ENCODE peak calls at places on chromosome X, in seven cellular contexts. K is right atrium auricular region, I is cardiac fibroblast, B is GM23338, P is RWPE2, J is aorta, H is ascending aorta. O is an unnamed sample.

GRCh38 chrX:150037041-150037440 is 98.8 kb upstream of the EOLA2 start:
- DNase-seq in H (no peak), P (no peak), J (no peak), B (no peak), K (no peak), I (peak), O (no peak)

GRCh38 chrX:154411981-154412340 is 622 bp downstream of the TAFAZZIN start:
- DNase-seq in K (no peak), B (peak), J (peak), I (peak), H (peak), P (no peak), O (peak)

GRCh38 chrX:47321978-47322377 is 48.4 kb upstream of the ZNF157 start:
- DNase-seq in B (peak), H (no peak), K (no peak), J (peak), I (no peak), P (no peak), O (no peak)

GRCh38 chrX:134737721-134738369 is 79.6 kb upstream of the PLAC1 start:
- DNase-seq in J (no peak), H (no peak), K (no peak), P (no peak), B (no peak), I (no peak), O (no peak)

GRCh38 chrX:116378961-116379360 is 57.4 kb upstream of the SLC6A14 start:
- DNase-seq in J (no peak), P (no peak), K (no peak), H (no peak), B (no peak), I (no peak), O (no peak)

GRCh38 chrX:97389761-97390192 is 506.1 kb downstream of the RPA4 start:
- DNase-seq in P (no peak), B (no peak), H (no peak), J (no peak), K (no peak), I (peak), O (peak)

GRCh38 chrX:155216940-155217450 is 735 bp downstream of the VBP1 start:
- DNase-seq in J (no peak), P (no peak), I (no peak), H (no peak), K (no peak), B (peak), O (no peak)

GRCh38 chrX:114344756-114345155 is 239.1 kb upstream of the HTR2C start:
- DNase-seq in I (peak), K (no peak), P (no peak), H (no peak), J (no peak), B (peak), O (no peak)

GRCh38 chrX:56232221-56233082 is at the start of gene KLF8:
- DNase-seq in I (peak), B (peak), P (no peak), H (peak), J (no peak), K (no peak), O (no peak)

GRCh38 chrX:45497290-45497689 is 296.6 kb upstream of the DIPK2B start:
- DNase-seq in P (no peak), J (no peak), K (no peak), I (peak), B (no peak), H (no peak), O (no peak)

GRCh38 chrX:150983526-150984163 is 510 bp downstream of the HMGB3 start:
- DNase-seq in H (no peak), J (no peak), P (no peak), K (no peak), I (no peak), B (no peak), O (peak)

GRCh38 chrX:101079223-101079622 is 544 bp downstream of the TMEM35A start:
- DNase-seq in P (no peak), K (no peak), B (peak), H (no peak), J (no peak), I (no peak), O (no peak)

GRCh38 chrX:103311401-103311785 is 603 bp upstream of the BEX2 start:
- DNase-seq in K (no peak), I (no peak), J (no peak), H (no peak), B (no peak), P (no peak), O (no peak)

GRCh38 chrX:2627272-2627867 is 63.7 kb upstream of the CD99 start:
- DNase-seq in I (peak), B (peak), K (no peak), J (no peak), P (no peak), H (no peak), O (no peak)

GRCh38 chrX:63350551-63350950 is 581 bp downstream of the SPIN4 start:
- DNase-seq in H (no peak), P (no peak), I (no peak), B (peak), J (peak), K (no peak), O (peak)

GRCh38 chrX:83508006-83508405 is at the start of gene POU3F4:
- DNase-seq in J (no peak), P (no peak), K (no peak), B (peak), H (no peak), I (no peak), O (no peak)

GRCh38 chrX:102345916-102346315 is 93.9 kb downstream of the NXF2B start:
- DNase-seq in H (peak), J (peak), K (peak), P (no peak), B (peak), I (peak), O (peak)

GRCh38 chrX:4182010-4182806 is 468.8 kb upstream of the PRKX start:
- DNase-seq in I (no peak), J (no peak), K (no peak), H (no peak), B (peak), P (no peak), O (no peak)

GRCh38 chrX:120791013-120791643 is 84.5 kb downstream of the CT47B1 start:
- DNase-seq in H (peak), P (no peak), B (no peak), I (peak), K (peak), J (peak), O (peak)

GRCh38 chrX:11528623-11529022 is 137.1 kb downstream of the ARHGAP6 start:
- DNase-seq in B (no peak), K (no peak), J (no peak), I (no peak), H (no peak), P (no peak), O (no peak)

GRCh38 chrX:23066588-23067281 is 67.0 kb downstream of the DDX53 start:
- DNase-seq in K (no peak), I (no peak), J (no peak), B (no peak), H (no peak), P (no peak), O (no peak)

GRCh38 chrX:1468250-1468772 is 15.6 kb upstream of the ASMTL start:
- DNase-seq in P (no peak), H (peak), J (peak), I (peak), K (peak), B (no peak), O (peak)

GRCh38 chrX:21479695-21480280 is 105.6 kb downstream of the CNKSR2 start:
- DNase-seq in K (no peak), H (no peak), J (no peak), I (peak), P (no peak), B (peak), O (no peak)

GRCh38 chrX:154719132-154719675 is 31.7 kb downstream of the GAB3 start:
- DNase-seq in I (peak), K (no peak), J (no peak), H (no peak), B (no peak), P (no peak), O (no peak)

GRCh38 chrX:129875669-129876068 is 30.3 kb upstream of the UTP14A start:
- DNase-seq in H (no peak), P (no peak), J (no peak), B (no peak), I (peak), K (no peak), O (peak)

GRCh38 chrX:134670241-134670811 is 12.1 kb upstream of the PLAC1 start:
- DNase-seq in J (no peak), P (peak), I (peak), B (peak), K (no peak), H (peak), O (peak)

GRCh38 chrX:151396042-151396826 is 772 bp upstream of the VMA21 start:
- DNase-seq in H (peak), J (no peak), K (peak), I (peak), P (no peak), B (peak), O (no peak)

GRCh38 chrX:132631579-132632232 is 142.9 kb upstream of the MBNL3 start:
- DNase-seq in I (peak), B (peak), H (no peak), J (no peak), P (no peak), K (no peak), O (no peak)

GRCh38 chrX:121579016-121579760 is 531.8 kb downstream of the GLUD2 start:
- DNase-seq in H (no peak), J (no peak), I (peak), P (no peak), K (no peak), B (peak), O (no peak)

GRCh38 chrX:106139048-106139447 is 29.1 kb upstream of the PWWP3B start:
- DNase-seq in I (no peak), H (no peak), J (no peak), P (no peak), K (no peak), B (no peak), O (no peak)

GRCh38 chrX:31522760-31523159 is 450.9 kb upstream of the FTHL17 start:
- DNase-seq in H (no peak), J (no peak), P (no peak), B (no peak), I (no peak), K (no peak), O (no peak)

GRCh38 chrX:118723376-118723775 is 4.0 kb upstream of the IL13RA1 start:
- DNase-seq in P (no peak), J (no peak), I (no peak), B (no peak), K (no peak), H (no peak), O (no peak)

GRCh38 chrX:48531359-48531954 is 8.1 kb upstream of the TBC1D25 start:
- DNase-seq in I (peak), K (peak), J (no peak), H (no peak), B (no peak), P (no peak), O (peak)

GRCh38 chrX:84933956-84934556 is 69.6 kb upstream of the APOOL start:
- DNase-seq in P (no peak), H (no peak), B (no peak), I (no peak), K (no peak), J (no peak), O (no peak)

GRCh38 chrX:12304261-12304660 is 166.0 kb downstream of the FRMPD4 start:
- DNase-seq in B (no peak), P (no peak), I (peak), J (no peak), K (no peak), H (no peak), O (no peak)

GRCh38 chrX:72026341-72027023 is 105.2 kb downstream of the RTL5 start:
- DNase-seq in K (peak), B (no peak), J (no peak), H (peak), P (no peak), I (no peak), O (no peak)

GRCh38 chrX:72028701-72029470 is 102.8 kb downstream of the RTL5 start:
- DNase-seq in B (no peak), I (no peak), J (peak), K (peak), H (peak), P (no peak), O (no peak)

GRCh38 chrX:72027914-72028307 is 103.8 kb downstream of the RTL5 start:
- DNase-seq in P (no peak), H (peak), B (no peak), I (no peak), J (no peak), K (peak), O (no peak)

GRCh38 chrX:72025236-72025770 is 106.4 kb downstream of the RTL5 start:
- DNase-seq in J (no peak), I (no peak), P (no peak), B (no peak), K (peak), H (peak), O (no peak)

GRCh38 chrX:72027024-72027913 is 104.4 kb downstream of the RTL5 start:
- DNase-seq in I (no peak), P (no peak), J (no peak), H (peak), K (peak), B (no peak), O (no peak)
- H3K4me3 ChIP-seq in I (no peak), P (no peak), J (peak), H (peak), K (no peak), B (no peak), O (no peak)

GRCh38 chrX:124388562-124388961 is 42.2 kb downstream of the SH2D1A start:
- DNase-seq in J (no peak), K (peak), B (peak), P (no peak), H (no peak), I (peak), O (peak)
- H3K4me3 ChIP-seq in J (no peak), K (no peak), B (no peak), P (no peak), H (no peak), I (no peak), O (no peak)

DNA sequence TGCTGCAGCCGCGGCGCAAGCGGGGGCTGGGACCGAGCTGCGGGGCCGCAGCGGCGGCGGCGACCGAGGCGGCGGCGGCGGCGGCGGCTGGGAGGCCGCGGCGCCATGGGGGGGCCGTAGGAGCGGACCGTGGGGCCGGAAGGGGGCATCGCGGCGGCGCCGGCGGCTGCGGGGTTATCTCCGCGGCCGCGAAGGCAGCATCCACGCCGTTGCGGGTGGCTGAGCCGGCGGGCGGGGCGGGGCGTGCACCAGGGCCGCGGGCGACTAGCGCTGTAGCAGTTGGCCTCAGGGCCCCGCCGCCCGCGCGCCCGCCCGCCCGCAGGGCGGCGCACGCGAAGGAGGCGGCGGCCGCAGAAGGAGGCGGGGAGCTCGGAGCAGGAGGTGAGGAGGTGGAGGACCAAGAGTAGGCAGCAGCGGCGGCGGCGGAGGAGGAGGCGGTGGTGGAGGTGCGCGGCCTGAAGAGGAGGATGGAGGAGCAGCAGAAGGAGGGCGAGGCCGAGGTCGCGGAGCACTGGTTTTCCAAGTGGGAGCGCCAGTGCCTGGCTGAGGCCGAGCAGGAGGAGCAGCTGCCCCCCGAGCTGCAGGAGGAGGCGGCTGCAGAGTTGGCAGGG is 126.1 kb upstream of the CXorf66 start:
- DNase-seq in I (no peak), J (peak), B (peak), H (no peak), K (no peak), P (no peak), O (peak)
- H3K4me3 ChIP-seq in I (peak), J (peak), B (peak), H (peak), K (peak), P (peak), O (no peak)

DNA sequence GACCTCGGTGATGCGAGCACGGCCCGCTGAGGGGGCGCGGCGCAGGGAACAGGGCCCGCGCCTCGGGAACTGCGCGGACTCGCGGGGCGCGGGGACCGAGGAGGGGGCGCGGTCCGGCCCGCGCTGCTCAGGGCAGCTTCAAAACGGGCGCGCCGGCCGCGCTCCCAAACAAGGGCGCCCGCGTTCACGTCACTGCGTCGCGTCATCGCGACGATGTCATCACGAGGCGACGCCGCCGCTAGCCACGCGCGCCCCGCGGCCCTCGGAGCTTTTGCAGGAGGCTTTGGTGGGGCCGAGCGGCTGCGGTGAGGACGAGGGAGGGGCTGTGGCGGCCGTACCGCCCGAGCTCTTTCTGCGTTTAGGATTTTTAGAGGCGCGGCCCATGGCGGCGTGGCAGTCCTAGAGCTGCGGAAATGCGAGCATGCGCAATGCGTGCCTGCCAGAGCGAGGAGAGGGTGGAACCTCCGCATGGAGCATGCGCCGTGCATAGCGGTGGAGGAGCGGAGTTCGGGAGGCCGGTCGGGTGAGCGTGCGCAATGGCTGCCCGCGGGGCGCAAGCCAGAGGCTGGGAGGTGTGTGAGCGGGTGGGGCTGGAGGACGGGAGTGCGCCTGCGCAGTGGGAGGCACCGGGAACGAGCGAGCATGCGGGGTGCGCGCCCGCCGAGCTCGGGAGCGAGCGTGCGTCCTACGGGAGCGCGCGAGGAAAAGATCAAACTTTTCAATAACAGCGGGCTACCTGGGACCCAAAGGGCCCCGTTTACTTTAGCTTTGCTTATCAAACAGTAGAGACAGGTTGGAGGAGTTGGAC is at the start of gene PPP2R3B:
- DNase-seq in H (peak), P (peak), J (peak), B (peak), K (peak), I (peak), O (peak)
- H3K4me3 ChIP-seq in H (peak), P (peak), J (peak), B (peak), K (peak), I (peak), O (peak)

GRCh38 chrX:65696613-65697012 is 29.2 kb downstream of the MSN start:
- DNase-seq in J (no peak), K (no peak), H (no peak), P (no peak), B (no peak), I (no peak), O (no peak)
- H3K4me3 ChIP-seq in J (no peak), K (no peak), H (no peak), P (no peak), B (no peak), I (no peak), O (no peak)

DNA sequence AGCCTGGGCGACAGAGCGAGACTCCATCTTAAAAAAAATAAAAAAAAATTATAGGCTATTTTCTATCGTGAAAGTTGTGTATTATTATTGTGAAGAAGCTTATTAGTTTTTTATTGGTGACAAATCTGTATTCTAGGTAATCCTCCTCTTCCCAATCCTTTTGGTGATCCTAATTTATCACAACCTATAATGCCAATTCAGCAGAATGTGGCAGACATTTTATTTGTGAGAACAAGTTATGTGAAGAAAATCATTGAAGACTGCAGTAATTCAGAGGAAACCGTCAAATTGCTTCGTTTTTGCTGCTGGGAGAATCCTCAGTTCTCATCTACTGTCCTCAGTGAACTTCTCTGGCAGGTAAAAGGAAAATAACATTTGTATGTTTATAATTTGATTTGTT is 109.4 kb upstream of the DDX3X start:
- DNase-seq in B (no peak), H (no peak), I (no peak), K (no peak), J (no peak), P (no peak), O (no peak)
- H3K4me3 ChIP-seq in B (no peak), H (no peak), I (no peak), K (no peak), J (no peak), P (no peak), O (no peak)

DNA sequence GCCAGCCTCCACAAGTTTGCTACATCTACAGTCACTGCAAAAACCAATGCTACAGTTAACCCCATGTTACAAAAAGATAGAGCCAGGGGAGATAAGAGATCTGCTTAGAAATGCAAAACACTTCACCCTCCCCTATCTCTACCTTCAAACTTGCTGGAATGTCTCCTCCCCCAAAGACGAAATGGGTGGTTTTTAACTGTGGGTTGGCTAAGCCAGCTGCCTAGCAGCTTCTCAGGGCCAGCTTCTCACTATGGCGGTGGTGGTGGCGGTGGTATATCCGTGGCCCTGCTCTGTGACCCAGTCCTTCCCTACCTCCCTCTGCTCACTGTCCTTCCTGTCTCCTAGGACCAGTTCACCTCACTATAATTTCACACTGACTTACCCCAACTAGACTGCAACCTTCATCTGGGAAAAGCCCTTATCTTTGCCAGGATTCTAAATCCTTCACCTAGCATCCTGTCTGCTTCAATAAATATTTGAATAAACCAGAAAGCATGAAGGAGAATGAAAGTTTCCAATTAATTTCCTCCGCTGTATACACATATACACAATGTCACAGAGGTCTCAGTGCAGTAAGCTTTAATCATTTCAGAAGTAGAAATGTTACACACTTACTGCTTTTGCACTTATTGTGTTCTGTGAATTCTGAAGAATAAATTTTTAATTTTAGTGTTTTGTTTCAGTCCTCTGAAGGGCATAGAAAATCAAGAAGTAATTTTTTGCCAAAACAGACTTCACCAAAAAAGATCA is 46.3 kb downstream of the SH3KBP1 start:
- DNase-seq in H (no peak), I (no peak), B (peak), P (no peak), J (no peak), K (no peak), O (no peak)
- H3K4me3 ChIP-seq in H (no peak), I (no peak), B (no peak), P (no peak), J (no peak), K (no peak), O (no peak)

DNA sequence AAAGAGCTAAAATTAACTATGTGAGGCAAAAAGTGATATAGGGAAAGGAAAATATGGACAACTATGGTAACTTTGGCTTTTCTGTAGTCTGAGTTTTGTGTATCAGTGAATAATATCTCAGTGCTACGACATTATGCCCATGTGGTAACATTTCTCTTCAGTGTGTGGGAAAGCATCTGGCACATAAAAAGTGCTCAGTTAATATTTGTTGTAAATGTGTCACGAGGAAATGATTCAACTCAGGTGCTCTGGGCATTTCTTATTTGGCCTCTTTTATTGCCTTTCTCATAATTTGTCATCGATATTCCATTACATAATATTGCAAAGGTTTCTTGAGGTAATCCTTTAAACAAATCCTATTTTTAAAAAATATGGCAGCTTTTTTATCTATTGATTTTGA is 17.6 kb downstream of the OFD1 start:
- DNase-seq in P (no peak), I (no peak), J (no peak), B (no peak), H (no peak), K (no peak), O (no peak)
- H3K4me3 ChIP-seq in P (no peak), I (no peak), J (no peak), B (no peak), H (no peak), K (no peak), O (no peak)